ENCODE peak calls at places on chromosome 19, in four cellular contexts. Q, G, I and M are unnamed samples. For H3K9me3, the result is how much of the 10 kb centered on the place peaks cover.

GRCh38 chr19:40671404-40671803 is 19.0 kb downstream of the NUMBL start:
- DNase-seq in Q (peak), G (no peak), I (no peak), M (no peak)

GRCh38 chr19:31611348-31611877 is 262.2 kb upstream of the TSHZ3 start:
- DNase-seq in Q (no peak), G (no peak), I (no peak), M (no peak)

GRCh38 chr19:12660980-12661379 is 5.6 kb downstream of the MAN2B1 start:
- DNase-seq in Q (no peak), G (no peak), I (no peak), M (no peak)

GRCh38 chr19:49210108-49210900 is 52.7 kb downstream of the TRPM4 start:
- DNase-seq in Q (no peak), G (peak), I (peak), M (peak)

GRCh38 chr19:31119951-31120690 is 229.1 kb downstream of the TSHZ3 start:
- DNase-seq in Q (no peak), G (no peak), I (no peak), M (no peak)

GRCh38 chr19:47374876-47375693 is 26.0 kb downstream of the DHX34 start:
- DNase-seq in Q (no peak), G (no peak), I (no peak), M (peak)

GRCh38 chr19:55697069-55697440 is 22.0 kb downstream of the EPN1 start:
- DNase-seq in Q (no peak), G (no peak), I (no peak), M (peak)

GRCh38 chr19:11021760-11022144 is 60.9 kb downstream of the SMARCA4 start:
- DNase-seq in Q (no peak), G (no peak), I (no peak), M (no peak)

GRCh38 chr19:54266133-54266532 is 9.1 kb upstream of the LILRB5 start:
- DNase-seq in Q (peak), G (peak), I (peak), M (peak)

GRCh38 chr19:10256551-10256950 is 4.5 kb downstream of the MRPL4 start:
- DNase-seq in Q (no peak), G (no peak), I (no peak), M (no peak)

GRCh38 chr19:48477067-48477685 is 8.0 kb downstream of the CYTH2 start:
- DNase-seq in Q (no peak), G (no peak), I (no peak), M (no peak)

GRCh38 chr19:35644987-35645679 is 3.0 kb upstream of the COX6B1 start:
- DNase-seq in Q (peak), G (peak), I (peak), M (peak)

GRCh38 chr19:43765109-43765876 is 10.5 kb upstream of the SMG9 start:
- DNase-seq in Q (no peak), G (peak), I (peak), M (no peak)

GRCh38 chr19:4379383-4380253 is 20.7 kb downstream of the SH3GL1 start:
- DNase-seq in Q (no peak), G (no peak), I (peak), M (peak)

GRCh38 chr19:8161135-8161646 is 11.8 kb upstream of the FBN3 start:
- DNase-seq in Q (no peak), G (no peak), I (no peak), M (no peak)

GRCh38 chr19:47272448-47273312 is 2.0 kb upstream of the INAFM1 start:
- DNase-seq in Q (peak), G (no peak), I (no peak), M (peak)

GRCh38 chr19:30391554-30392551 is 19.7 kb downstream of the ZNF536 start:
- DNase-seq in Q (no peak), G (no peak), I (no peak), M (no peak)

GRCh38 chr19:44196772-44197171 is 15.6 kb upstream of the ZNF227 start:
- DNase-seq in Q (no peak), G (no peak), I (no peak), M (no peak)

GRCh38 chr19:13729859-13730258 is 34.5 kb upstream of the MRI1 start:
- DNase-seq in Q (no peak), G (no peak), I (no peak), M (no peak)

GRCh38 chr19:37977992-37978391 is 71.0 kb downstream of the SIPA1L3 start:
- DNase-seq in Q (no peak), G (no peak), I (no peak), M (no peak)

GRCh38 chr19:34963531-34964406 is at the start of gene ZNF792:
- DNase-seq in Q (peak), G (peak), I (peak), M (peak)

GRCh38 chr19:33810821-33811220 is 14.2 kb downstream of the KCTD15 start:
- DNase-seq in Q (no peak), G (no peak), I (no peak), M (no peak)

GRCh38 chr19:39643591-39643990 is 12.1 kb upstream of the LGALS16 start:
- DNase-seq in Q (no peak), G (no peak), I (no peak), M (no peak)

GRCh38 chr19:4754248-4754647 is 30.6 kb upstream of the DPP9 start:
- DNase-seq in Q (no peak), G (no peak), I (no peak), M (no peak)

GRCh38 chr19:34501339-34502320 is 20.1 kb downstream of the WTIP start:
- DNase-seq in Q (peak), G (peak), I (peak), M (peak)

GRCh38 chr19:38657633-38658222 is 10.3 kb downstream of the ACTN4 start:
- DNase-seq in Q (no peak), G (peak), I (no peak), M (no peak)

GRCh38 chr19:10226376-10227214 is 4.5 kb downstream of the S1PR2 start:
- DNase-seq in Q (peak), G (no peak), I (no peak), M (peak)

GRCh38 chr19:47615714-47616113 is 6.8 kb downstream of the BICRA start:
- DNase-seq in Q (no peak), G (no peak), I (no peak), M (no peak)

GRCh38 chr19:14089662-14090508 is 666 bp downstream of the SAMD1 start:
- DNase-seq in Q (peak), G (peak), I (peak), M (no peak)

GRCh38 chr19:2888739-2889224 is 11.9 kb upstream of the ZNF57 start:
- DNase-seq in Q (no peak), G (no peak), I (peak), M (peak)

GRCh38 chr19:35090160-35090794 is 25.3 kb upstream of the FXYD3 start:
- DNase-seq in Q (no peak), G (no peak), I (peak), M (no peak)

GRCh38 chr19:18906605-18907519 is 10.9 kb upstream of the CERS1 start:
- DNase-seq in Q (no peak), G (no peak), I (no peak), M (no peak)

GRCh38 chr19:49781394-49781793 is 14.6 kb downstream of the AP2A1 start:
- DNase-seq in Q (no peak), G (no peak), I (no peak), M (no peak)

GRCh38 chr19:17762505-17763229 is 11.4 kb downstream of the FCHO1 start:
- DNase-seq in Q (no peak), G (no peak), I (no peak), M (no peak)

GRCh38 chr19:37845932-37846331 is 60.5 kb downstream of the WDR87 start:
- DNase-seq in Q (no peak), G (no peak), I (no peak), M (no peak)

GRCh38 chr19:5128932-5129389 is 160.0 kb downstream of the KDM4B start:
- DNase-seq in Q (no peak), G (no peak), I (no peak), M (no peak)

GRCh38 chr19:29810504-29810871 is 1.3 kb upstream of the CCNE1 start:
- DNase-seq in Q (no peak), G (no peak), I (peak), M (no peak)

GRCh38 chr19:23872282-23872919 is 42.3 kb upstream of the ZNF726 start:
- DNase-seq in Q (no peak), G (no peak), I (no peak), M (no peak)

GRCh38 chr19:23867895-23868294 is 46.8 kb upstream of the ZNF726 start:
- DNase-seq in Q (no peak), G (no peak), I (no peak), M (no peak)

DNA sequence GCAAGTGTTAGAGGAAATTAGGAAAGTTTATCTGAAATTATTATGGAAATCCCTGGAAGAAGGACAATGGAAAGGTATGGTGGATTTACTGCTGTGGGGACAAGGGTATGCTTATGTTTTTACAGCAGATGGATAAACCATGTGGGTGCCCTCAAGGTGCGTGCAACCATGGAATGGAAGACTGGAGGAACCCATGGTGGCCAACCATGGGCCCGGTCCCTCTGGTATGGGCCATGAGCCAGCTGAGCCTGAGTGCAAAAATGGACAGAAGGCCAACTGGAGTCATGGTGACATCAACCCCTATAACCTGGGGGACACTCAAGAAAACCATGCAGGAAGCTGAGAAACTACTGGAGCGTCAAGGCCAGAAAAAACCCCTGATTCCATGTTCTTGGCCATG is 46.1 kb upstream of the ZNF726 start:
- DNase-seq in Q (no peak), G (no peak), I (no peak), M (no peak)
- H3K4me3 ChIP-seq in Q (no peak), G (no peak), I (no peak), M (no peak)

DNA sequence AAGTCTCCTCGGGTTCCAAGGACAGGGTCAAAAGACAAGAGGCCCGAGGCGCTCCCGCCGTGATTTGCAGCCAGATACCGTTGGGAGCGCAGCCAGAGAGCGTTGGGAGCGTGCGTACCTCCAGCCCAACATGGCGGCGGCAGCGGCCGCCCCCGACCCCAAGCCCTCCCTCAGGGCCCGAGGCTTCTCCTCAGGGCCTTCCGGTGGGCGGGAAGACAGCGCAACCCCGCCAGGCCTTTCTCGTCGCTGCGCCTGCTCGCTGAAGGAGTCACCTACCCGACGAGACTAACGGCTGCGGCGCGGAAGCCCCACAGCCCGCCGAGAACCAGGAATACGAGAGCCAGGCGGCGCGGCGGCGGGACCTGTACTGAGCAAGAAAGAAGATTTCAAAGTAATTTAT is 3.2 kb upstream of the ZNF850 start:
- DNase-seq in Q (peak), G (no peak), I (no peak), M (no peak)
- H3K9me3 ChIP-seq in Q (under half), G (under half), I (under half), M (under half)

GRCh38 chr19:816500-816857 is 5.3 kb downstream of the PLPPR3 start:
- DNase-seq in Q (no peak), G (no peak), I (no peak), M (no peak)
- H3K27ac ChIP-seq in Q (no peak), G (no peak), I (no peak), M (no peak)

DNA sequence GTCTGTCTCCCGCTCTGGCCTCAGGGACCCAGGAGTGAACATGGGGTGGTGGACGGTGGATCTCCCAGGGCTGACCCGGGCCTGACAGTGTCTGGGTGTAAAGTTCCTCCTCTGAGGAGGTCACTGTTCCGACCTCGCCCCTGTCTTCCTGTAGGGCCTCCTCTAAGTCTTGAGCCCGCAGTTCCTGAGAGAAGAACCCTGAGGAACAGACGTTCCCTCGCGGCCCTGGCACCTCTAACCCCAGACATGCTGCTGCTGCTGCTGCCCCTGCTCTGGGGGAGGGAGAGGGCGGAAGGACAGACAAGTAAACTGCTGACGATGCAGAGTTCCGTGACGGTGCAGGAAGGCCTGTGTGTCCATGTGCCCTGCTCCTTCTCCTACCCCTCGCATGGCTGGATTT is at the start of gene SIGLEC9:
- DNase-seq in Q (peak), G (no peak), I (no peak), M (peak)
- H3K4me3 ChIP-seq in Q (peak), G (no peak), I (peak), M (peak)

DNA sequence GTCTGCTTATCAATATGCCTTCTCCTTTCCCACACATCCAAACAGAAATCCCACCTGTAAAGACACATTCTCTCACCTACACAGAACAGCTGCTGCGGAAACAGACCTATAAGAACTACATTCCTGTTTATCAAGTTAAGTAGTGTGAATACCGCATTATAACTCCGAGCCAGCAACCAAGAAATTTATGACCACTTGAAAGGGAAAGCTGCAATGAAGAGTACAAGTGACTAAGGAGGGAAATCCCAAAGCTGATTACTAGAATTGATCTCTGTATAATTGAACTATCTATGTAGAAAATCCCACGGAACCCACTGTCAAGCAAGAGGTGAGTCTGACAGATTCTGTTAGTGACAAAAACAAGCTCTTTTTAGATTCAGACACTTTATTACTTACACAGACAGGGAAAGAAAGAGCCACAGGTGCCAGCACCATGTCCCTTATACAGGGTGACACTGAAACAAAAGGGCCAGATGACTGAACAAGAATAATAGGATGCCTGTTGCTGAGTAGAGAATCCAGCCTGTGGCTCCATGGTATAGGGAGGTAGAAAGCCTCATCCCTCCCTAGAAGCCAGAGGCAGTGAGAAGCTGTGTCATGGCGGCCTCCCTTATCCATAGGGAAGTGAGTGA is 1.6 kb upstream of the IGFL4 start:
- DNase-seq in Q (no peak), G (no peak), I (no peak), M (no peak)
- H3K9me3 ChIP-seq in Q (under half), G (under half), I (under half), M (under half)